ENCODE peak calls at places on chromosomes 5 and 9, in six cellular contexts. G is endothelial cell of umbilical vein, T is tibial artery, P is spleen, M is OCI-LY7, U is thyroid gland. Q is an unnamed sample.

GRCh38 chr5:139688712-139689413 is 40.7 kb downstream of the CXXC5 start:
- DNase-seq in G (no peak), T (no peak), P (no peak), M (peak; percentile 85), U (no peak), Q (no peak)

GRCh38 chr5:172872997-172873491 is 39.0 kb downstream of the ERGIC1 start:
- DNase-seq in G (peak; percentile 90), T (peak; percentile 95), P (peak; percentile 90), M (no peak), U (peak; percentile 97), Q (no peak)

GRCh38 chr5:154520861-154521453 is 42.9 kb upstream of the HAND1 start:
- DNase-seq in G (peak; percentile 16), T (no peak), P (no peak), M (peak; percentile 21), U (peak; percentile 45), Q (peak; percentile 42)

GRCh38 chr5:1319436-1320343 is 24.8 kb upstream of the TERT start:
- DNase-seq in G (no peak), T (no peak), P (peak; percentile 71), M (no peak), U (no peak), Q (no peak)

GRCh38 chr5:4363045-4363444 is 767.4 kb downstream of the IRX1 start:
- DNase-seq in G (no peak), T (no peak), P (no peak), M (no peak), U (no peak), Q (no peak)

GRCh38 chr5:175821790-175822211 is 49.6 kb upstream of the CPLX2 start:
- DNase-seq in G (no peak), T (no peak), P (no peak), M (no peak), U (no peak), Q (peak; percentile 47)

GRCh38 chr9:127920794-127921193 is 4.0 kb upstream of the ST6GALNAC4 start:
- DNase-seq in G (no peak), T (no peak), P (no peak), M (no peak), U (no peak), Q (no peak)

GRCh38 chr5:138724470-138725146 is 28.6 kb upstream of the CTNNA1 start:
- DNase-seq in G (peak; percentile 30), T (no peak), P (no peak), M (no peak), U (no peak), Q (peak; percentile 50)

GRCh38 chr9:93397664-93398381 is 53.7 kb upstream of the FAM120A start:
- DNase-seq in G (no peak), T (no peak), P (no peak), M (no peak), U (no peak), Q (peak; percentile 24)

GRCh38 chr5:15957124-15957523 is 222.5 kb downstream of the MARCHF11 start:
- DNase-seq in G (no peak), T (no peak), P (no peak), M (no peak), U (no peak), Q (no peak)

GRCh38 chr5:119067338-119067737 is 3.5 kb upstream of the DMXL1 start:
- DNase-seq in G (no peak), T (no peak), P (no peak), M (no peak), U (no peak), Q (no peak)

GRCh38 chr5:178278358-178279023 is 45.9 kb upstream of the PHYKPL start:
- DNase-seq in G (no peak), T (no peak), P (no peak), M (no peak), U (no peak), Q (no peak)

GRCh38 chr5:113340537-113340936 is 94.3 kb downstream of the TSSK1B start:
- DNase-seq in G (peak; percentile 49), T (no peak), P (no peak), M (no peak), U (peak; percentile 78), Q (no peak)

GRCh38 chr9:129720181-129720864 is 32.5 kb downstream of the PTGES start:
- DNase-seq in G (no peak), T (no peak), P (no peak), M (no peak), U (no peak), Q (no peak)

GRCh38 chr9:297104-297794 is 82.6 kb downstream of the DOCK8 start:
- DNase-seq in G (no peak), T (peak; percentile 65), P (peak; percentile 82), M (peak; percentile 45), U (no peak), Q (peak; percentile 39)

GRCh38 chr9:137402752-137403151 is 20.2 kb downstream of the EXD3 start:
- DNase-seq in G (no peak), T (no peak), P (no peak), M (no peak), U (no peak), Q (no peak)

GRCh38 chr5:157464518-157465171 is 4.6 kb downstream of the NIPAL4 start:
- DNase-seq in G (no peak), T (peak; percentile 77), P (no peak), M (no peak), U (peak; percentile 53), Q (peak; percentile 97)

GRCh38 chr9:113388833-113389232 is 12.0 kb upstream of the HDHD3 start:
- DNase-seq in G (no peak), T (no peak), P (no peak), M (no peak), U (no peak), Q (no peak)

GRCh38 chr5:131965826-131966415 is 20.5 kb upstream of the MEIKIN start:
- DNase-seq in G (no peak), T (no peak), P (no peak), M (no peak), U (no peak), Q (no peak)

GRCh38 chr5:34959323-34959722 is 30.0 kb downstream of the DNAJC21 start:
- DNase-seq in G (no peak), T (no peak), P (no peak), M (no peak), U (no peak), Q (peak; percentile 65)

GRCh38 chr5:53478411-53479044 is 1.9 kb upstream of the FST start:
- DNase-seq in G (peak; percentile 72), T (peak; percentile 66), P (peak; percentile 72), M (peak; percentile 40), U (peak; percentile 8), Q (peak; percentile 60)

GRCh38 chr5:62282079-62282478 is 23.9 kb upstream of the KIF2A start:
- DNase-seq in G (no peak), T (no peak), P (no peak), M (no peak), U (no peak), Q (no peak)

GRCh38 chr9:135022191-135022870 is 65.1 kb upstream of the OLFM1 start:
- DNase-seq in G (no peak), T (no peak), P (peak; percentile 38), M (no peak), U (no peak), Q (no peak)
- H3K4me1 ChIP-seq in G (no peaks in the 10 kb centered on the region), T (no peaks in the 10 kb centered on the region), P (no peaks in the 10 kb centered on the region), M (no peaks in the 10 kb centered on the region), U (no peaks in the 10 kb centered on the region), Q (no peaks in the 10 kb centered on the region)

DNA sequence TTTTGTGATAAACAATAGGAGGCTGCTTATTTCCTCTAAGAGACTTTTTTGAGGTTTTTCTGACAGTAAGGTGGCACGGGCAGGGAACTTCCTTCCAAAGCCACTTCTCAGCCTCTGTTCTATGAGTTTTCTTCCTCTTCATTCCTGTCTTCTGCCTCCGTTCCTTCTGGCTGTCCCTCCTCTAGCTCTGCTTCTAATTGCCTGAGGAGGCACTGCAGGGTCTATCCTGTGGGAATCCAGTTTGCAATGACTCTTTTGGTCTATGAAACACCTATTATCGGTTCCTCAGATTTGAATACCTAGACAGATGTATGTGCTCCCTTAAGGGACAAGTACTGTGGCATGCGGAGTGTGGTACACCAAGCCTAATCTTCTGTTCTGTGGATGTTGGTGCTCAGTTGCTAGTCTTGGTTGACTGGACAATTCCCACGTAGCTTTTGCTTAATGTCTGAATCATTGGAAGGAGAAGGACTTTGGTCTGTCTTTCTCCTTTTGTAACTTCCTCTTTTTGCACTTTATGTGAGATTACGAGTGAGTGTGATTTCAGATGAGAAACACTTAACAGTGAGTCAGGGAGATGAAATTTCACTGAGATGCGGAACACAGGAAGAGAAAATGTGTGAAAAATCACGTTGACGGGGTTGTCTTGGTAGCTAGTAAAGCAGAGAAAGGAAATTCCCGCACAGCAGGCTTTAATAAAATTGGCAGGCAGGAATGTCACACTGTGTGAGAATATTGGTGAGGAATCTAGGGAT is 305.2 kb downstream of the EFNA5 start:
- DNase-seq in G (peak; percentile 55), T (no peak), P (no peak), M (peak; percentile 40), U (no peak), Q (no peak)
- TF ChIP-seq CTCF in G (no peak), T (no peak), P (no peak), M (no peak), U (no peak), Q (no peak)

GRCh38 chr5:57412010-57412409 is 70.6 kb downstream of the ACTBL2 start:
- DNase-seq in G (no peak), T (no peak), P (no peak), M (no peak), U (no peak), Q (no peak)

GRCh38 chr5:57414857-57415256 is 67.8 kb downstream of the ACTBL2 start:
- DNase-seq in G (no peak), T (no peak), P (no peak), M (no peak), U (no peak), Q (no peak)

GRCh38 chr5:57412680-57413079 is 69.9 kb downstream of the ACTBL2 start:
- DNase-seq in G (no peak), T (no peak), P (no peak), M (no peak), U (no peak), Q (no peak)

GRCh38 chr5:57410374-57411320 is 72.0 kb downstream of the ACTBL2 start:
- DNase-seq in G (no peak), T (no peak), P (no peak), M (no peak), U (no peak), Q (no peak)

GRCh38 chr5:57413145-57413544 is 69.5 kb downstream of the ACTBL2 start:
- DNase-seq in G (no peak), T (no peak), P (no peak), M (no peak), U (no peak), Q (no peak)
- H3K4me1 ChIP-seq in G (no peaks in the 10 kb centered on the region), T (peaks cover 15% of the 10 kb centered on the region), P (no peaks in the 10 kb centered on the region), M (no peaks in the 10 kb centered on the region), U (peaks cover 35% of the 10 kb centered on the region), Q (no peaks in the 10 kb centered on the region)

GRCh38 chr5:122089614-122090013 is 11.6 kb upstream of the LOX start:
- DNase-seq in G (peak; percentile 76), T (no peak), P (no peak), M (no peak), U (no peak), Q (peak; percentile 52)

GRCh38 chr5:122089096-122089495 is 11.0 kb upstream of the LOX start:
- DNase-seq in G (no peak), T (no peak), P (no peak), M (no peak), U (no peak), Q (no peak)

GRCh38 chr5:122093861-122094650 is 16.0 kb upstream of the LOX start:
- DNase-seq in G (no peak), T (no peak), P (no peak), M (no peak), U (no peak), Q (no peak)

GRCh38 chr5:122093415-122093814 is 15.4 kb upstream of the LOX start:
- DNase-seq in G (no peak), T (no peak), P (no peak), M (no peak), U (no peak), Q (no peak)

GRCh38 chr5:122091942-122092600 is 14.0 kb upstream of the LOX start:
- DNase-seq in G (peak; percentile 48), T (no peak), P (no peak), M (no peak), U (no peak), Q (peak; percentile 39)
- TF ChIP-seq CTCF in G (peak; percentile 26), T (peak; percentile 50), P (peak; percentile 16), M (peak; percentile 53), U (peak; percentile 74), Q (peak; percentile 80)

Q was measured in foreskin keratinocyte.